ENCODE peak calls at places on chromosomes 5 and 9, in seven cellular contexts. L is adrenal gland, J is germinal center, S is psoas muscle, F is cardiac muscle cell, D is NCI-H774, W is NCI-H2029. H is an unnamed sample.

GRCh38 chr9:94507531-94508258 is 47.2 kb upstream of the PCAT7 start:
- DNase-seq in L (no peak), J (no peak), S (no peak), F (no peak), D (peak), W (no peak), H (no peak)

GRCh38 chr9:68711281-68711680 is 6.2 kb downstream of the PIP5K1B start:
- DNase-seq in L (no peak), J (no peak), S (no peak), F (no peak), D (peak), W (peak), H (no peak)

GRCh38 chr5:24161559-24161958 is 483.2 kb downstream of the CDH10 start:
- DNase-seq in L (no peak), J (no peak), S (no peak), F (no peak), D (no peak), W (no peak), H (no peak)

GRCh38 chr9:127116088-127116726 is 6.2 kb downstream of the ANGPTL2 start:
- DNase-seq in L (no peak), J (no peak), S (no peak), F (no peak), D (no peak), W (no peak), H (no peak)

GRCh38 chr9:6842584-6842947 is 84.8 kb downstream of the KDM4C start:
- DNase-seq in L (no peak), J (no peak), S (no peak), F (peak), D (no peak), W (no peak), H (no peak)

GRCh38 chr5:10036136-10036535 is 213.6 kb downstream of the ATPSCKMT start:
- DNase-seq in L (no peak), J (no peak), S (no peak), F (peak), D (no peak), W (no peak), H (no peak)

GRCh38 chr9:7536310-7536939 is 263.2 kb downstream of the DMAC1 start:
- DNase-seq in L (peak), J (peak), S (no peak), F (peak), D (peak), W (no peak), H (peak)

GRCh38 chr5:127909821-127910220 is 173.7 kb upstream of the SLC12A2 start:
- DNase-seq in L (no peak), J (no peak), S (no peak), F (no peak), D (no peak), W (peak), H (no peak)

GRCh38 chr9:109478204-109478563 is 19.9 kb downstream of the PTPN3 start:
- DNase-seq in L (no peak), J (no peak), S (no peak), F (no peak), D (no peak), W (no peak), H (no peak)

GRCh38 chr9:114503522-114504340 is 1.5 kb downstream of the WHRN start:
- DNase-seq in L (no peak), J (no peak), S (no peak), F (no peak), D (no peak), W (no peak), H (peak)

GRCh38 chr5:98095072-98095471 is 678.4 kb upstream of the RGMB start:
- DNase-seq in L (no peak), J (no peak), S (no peak), F (no peak), D (no peak), W (no peak), H (no peak)

H was measured in testis.